ENCODE peak calls at places on chromosome 15, in nine cellular contexts. M is A549; B is CD8-positive, alpha-beta T cell; V is CD4-positive, alpha-beta T cell; Q is left ventricle myocardium inferior; X is dorsolateral prefrontal cortex; W is epithelial cell of esophagus; P is foreskin fibroblast; O is glutamatergic neuron. D is an unnamed sample.

GRCh38 chr15:24955549-24955929 is 752 bp downstream of the SNRPN start:
- DNase-seq in X (no peak), P (peak; percentile 3), B (peak; percentile 32), V (peak; percentile 35), O (no peak), M (no peak), W (no peak), Q (peak; percentile 18), D (peak; percentile 20)

GRCh38 chr15:55257014-55257670 is 32.5 kb downstream of the RAB27A start:
- DNase-seq in Q (no peak), P (no peak), O (no peak), W (no peak), M (no peak), V (no peak), B (no peak), X (no peak), D (no peak)

GRCh38 chr15:96130734-96131133 is 199.8 kb upstream of the NR2F2 start:
- DNase-seq in O (no peak), V (no peak), Q (no peak), M (no peak), W (no peak), B (no peak), X (no peak), P (no peak), D (no peak)

GRCh38 chr15:60548101-60548500 is 69.2 kb upstream of the ICE2 start:
- DNase-seq in P (no peak), M (no peak), V (no peak), X (no peak), Q (no peak), B (peak; percentile 38), O (no peak), W (no peak), D (peak; percentile 67)

GRCh38 chr15:58074452-58074851 is 8.9 kb upstream of the ALDH1A2 start:
- DNase-seq in X (no peak), W (no peak), O (no peak), B (no peak), M (no peak), P (no peak), Q (no peak), V (no peak), D (no peak)

GRCh38 chr15:59688383-59688887 is 685 bp downstream of the BNIP2 start:
- DNase-seq in Q (no peak), M (peak; percentile 72), X (no peak), W (peak; percentile 71), B (peak; percentile 33), O (no peak), P (peak; percentile 67), V (no peak), D (no peak)

GRCh38 chr15:41727143-41727542 is 47.1 kb upstream of the MAPKBP1 start:
- DNase-seq in W (no peak), B (no peak), P (no peak), Q (no peak), O (no peak), X (no peak), M (no peak), V (no peak), D (no peak)

GRCh38 chr15:55402707-55403106 is 5.5 kb downstream of the CCPG1 start:
- DNase-seq in O (no peak), Q (no peak), X (no peak), B (no peak), M (no peak), V (no peak), W (no peak), P (peak; percentile 7), D (no peak)

GRCh38 chr15:101091080-101092017 is 160.5 kb downstream of the CHSY1 start:
- DNase-seq in B (no peak), V (no peak), W (no peak), X (no peak), M (no peak), Q (peak; percentile 66), O (no peak), P (peak; percentile 82), D (no peak)

GRCh38 chr15:27623560-27624305 is 475.4 kb downstream of the OCA2 start:
- DNase-seq in Q (no peak), P (no peak), B (no peak), W (no peak), O (no peak), V (no peak), M (no peak), X (no peak), D (no peak)

GRCh38 chr15:98420837-98421236 is 227.5 kb upstream of the IGF1R start:
- DNase-seq in X (no peak), Q (no peak), P (no peak), O (no peak), B (no peak), V (no peak), W (no peak), M (no peak), D (no peak)

GRCh38 chr15:92097473-92098178 is 244.1 kb downstream of the SLCO3A1 start:
- DNase-seq in B (no peak), O (peak; percentile 69), V (peak; percentile 47), Q (no peak), X (no peak), W (peak; percentile 64), P (peak; percentile 61), M (peak; percentile 52), D (no peak)

GRCh38 chr15:34582461-34583357 is 742 bp downstream of the GOLGA8B start:
- DNase-seq in V (peak; percentile 44), O (peak; percentile 51), W (peak; percentile 59), B (peak; percentile 24), Q (no peak), M (peak; percentile 39), X (no peak), P (peak; percentile 72), D (peak; percentile 65)

GRCh38 chr15:29102911-29103824 is 166.5 kb downstream of the NSMCE3 start:
- DNase-seq in O (no peak), V (no peak), M (no peak), Q (peak; percentile 31), P (peak; percentile 69), B (peak; percentile 33), W (peak; percentile 4), X (no peak), D (no peak)

GRCh38 chr15:86743283-86743903 is 663.7 kb downstream of the AGBL1 start:
- DNase-seq in W (peak; percentile 76), M (peak; percentile 68), X (no peak), O (peak; percentile 74), V (peak; percentile 47), B (peak; percentile 44), P (no peak), Q (peak; percentile 25), D (no peak)
- TF ChIP-seq CTCF in W (peak; percentile 95), M (peak; percentile 41), X (no peak), O (peak; percentile 79), V (peak; percentile 68), B (peak; percentile 56), P (no peak), Q (peak; percentile 59), D (peak; percentile 66)

DNA sequence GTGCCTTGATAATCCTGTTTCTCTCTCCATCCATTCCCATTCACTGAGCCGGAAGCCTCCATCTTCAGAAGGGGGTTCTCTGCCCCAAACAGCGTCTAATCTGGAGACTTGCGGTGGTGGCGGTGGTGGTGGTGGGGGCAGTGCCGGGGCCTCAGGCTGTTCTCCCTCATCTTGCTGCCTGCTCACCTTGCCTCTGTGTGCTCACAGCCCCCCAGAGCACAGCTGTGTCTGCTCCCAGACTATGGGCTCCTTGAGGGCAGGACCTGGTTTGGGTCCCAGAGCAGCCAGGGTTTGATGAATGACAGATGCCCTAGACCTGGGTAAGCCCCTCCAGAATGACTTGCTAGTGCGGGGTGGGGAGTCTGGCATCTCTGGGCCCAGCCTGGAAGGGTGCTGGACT is 430 bp upstream of the PSTPIP1 start:
- DNase-seq in W (no peak), P (no peak), Q (no peak), V (no peak), X (no peak), B (no peak), M (no peak), O (no peak), D (no peak)
- TF ChIP-seq CTCF in W (no peak), P (no peak), Q (no peak), V (no peak), X (no peak), B (no peak), M (no peak), O (no peak), D (no peak)

GRCh38 chr15:26013946-26014345 is 150.8 kb upstream of the ATP10A start:
- DNase-seq in P (no peak), W (no peak), O (no peak), M (no peak), X (no peak), B (no peak), V (no peak), Q (no peak), D (no peak)

GRCh38 chr15:26020871-26021270 is 157.7 kb upstream of the ATP10A start:
- DNase-seq in W (no peak), M (no peak), B (no peak), X (no peak), P (no peak), O (no peak), Q (no peak), V (no peak), D (no peak)

GRCh38 chr15:26011916-26012315 is 148.8 kb upstream of the ATP10A start:
- DNase-seq in W (no peak), M (no peak), P (no peak), O (no peak), V (no peak), X (no peak), Q (no peak), B (no peak), D (no peak)

GRCh38 chr15:26017665-26018064 is 154.5 kb upstream of the ATP10A start:
- DNase-seq in M (no peak), X (no peak), V (no peak), B (no peak), W (no peak), O (no peak), P (no peak), Q (no peak), D (no peak)

GRCh38 chr15:26015516-26015915 is 152.4 kb upstream of the ATP10A start:
- DNase-seq in V (no peak), W (no peak), Q (no peak), X (no peak), P (no peak), B (no peak), O (no peak), M (no peak), D (no peak)
- TF ChIP-seq CTCF in V (no peak), W (no peak), Q (no peak), X (no peak), P (no peak), B (no peak), O (no peak), M (no peak), D (no peak)

DNA sequence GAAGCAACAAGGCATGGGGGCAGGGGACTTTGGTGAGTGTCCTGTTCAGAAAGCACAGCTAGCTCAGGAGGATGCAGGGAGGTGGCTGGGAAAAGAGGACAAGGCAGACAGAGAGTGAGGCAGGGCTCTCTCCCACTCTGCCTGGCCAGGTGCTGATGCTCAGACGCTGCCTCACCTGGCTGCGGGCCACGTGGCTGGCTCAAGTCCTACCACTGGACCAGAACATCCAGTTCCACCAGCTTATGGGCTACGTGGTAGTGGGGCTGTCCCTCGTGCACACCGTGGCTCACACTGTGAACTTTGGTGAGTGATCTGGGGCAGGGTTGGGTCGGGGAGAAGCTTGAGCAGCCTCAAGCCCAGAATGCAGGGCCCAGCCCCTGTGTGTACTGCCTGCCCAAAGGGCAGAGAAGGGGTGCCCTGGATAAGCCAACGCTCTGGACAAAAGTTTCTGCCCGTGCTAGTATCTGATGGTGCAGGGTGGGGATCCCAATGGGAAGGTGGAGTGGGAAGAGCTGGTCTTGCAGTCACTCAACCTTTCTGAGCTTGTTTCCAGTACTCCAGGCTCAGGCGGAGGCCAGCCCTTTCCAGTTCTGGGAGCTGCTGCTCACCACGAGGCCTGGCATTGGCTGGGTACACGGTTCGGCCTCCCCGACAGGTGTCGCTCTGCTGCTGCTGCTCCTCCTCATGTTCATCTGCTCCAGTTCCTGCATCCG is 20.9 kb downstream of the NOX5 start:
- DNase-seq in O (peak; percentile 36), M (peak; percentile 75), B (no peak), X (no peak), V (no peak), P (peak; percentile 23), W (peak; percentile 93), Q (no peak), D (no peak)
- TF ChIP-seq CTCF in O (no peak), M (peak; percentile 64), B (no peak), X (no peak), V (no peak), P (no peak), W (peak; percentile 42), Q (peak; percentile 37), D (peak; percentile 76)

D was measured in GM06990.